ENCODE peak calls at places on chromosome 18, in six cellular contexts. One of them, this sample, is unnamed.

GRCh38 chr18:46152436-46152807 is 48.2 kb downstream of the HAUS1 start:
- DNase-seq in left ventricle myocardium inferior: peak
- DNase-seq in BE2C: no peak
- DNase-seq in WERI-Rb-1: peak
- DNase-seq in spleen: no peak
- DNase-seq in cardiac fibroblast: peak
- DNase-seq in this sample: no peak

GRCh38 chr18:65906621-65907034 is 155.8 kb downstream of the CDH7 start:
- DNase-seq in left ventricle myocardium inferior: no peak
- DNase-seq in BE2C: no peak
- DNase-seq in cardiac fibroblast: no peak
- DNase-seq in WERI-Rb-1: no peak
- DNase-seq in spleen: no peak
- DNase-seq in this sample: no peak

GRCh38 chr18:48072428-48073204 is 142.2 kb upstream of the SMAD2 start:
- DNase-seq in left ventricle myocardium inferior: no peak
- DNase-seq in spleen: peak
- DNase-seq in WERI-Rb-1: no peak
- DNase-seq in BE2C: no peak
- DNase-seq in cardiac fibroblast: no peak
- DNase-seq in this sample: no peak

GRCh38 chr18:54284967-54285785 is 15.9 kb downstream of the POLI start:
- DNase-seq in BE2C: no peak
- DNase-seq in cardiac fibroblast: peak
- DNase-seq in WERI-Rb-1: no peak
- DNase-seq in spleen: no peak
- DNase-seq in left ventricle myocardium inferior: peak
- DNase-seq in this sample: no peak

GRCh38 chr18:38718365-38718901 is 1152.8 kb upstream of the CELF4 start:
- DNase-seq in WERI-Rb-1: no peak
- DNase-seq in BE2C: no peak
- DNase-seq in cardiac fibroblast: no peak
- DNase-seq in spleen: no peak
- DNase-seq in left ventricle myocardium inferior: no peak
- DNase-seq in this sample: no peak

GRCh38 chr18:62399781-62400308 is 74.7 kb downstream of the TNFRSF11A start:
- DNase-seq in left ventricle myocardium inferior: no peak
- DNase-seq in spleen: no peak
- DNase-seq in WERI-Rb-1: peak
- DNase-seq in BE2C: no peak
- DNase-seq in cardiac fibroblast: peak
- DNase-seq in this sample: no peak

GRCh38 chr18:12005542-12006487 is 24.5 kb downstream of the IMPA2 start:
- DNase-seq in cardiac fibroblast: peak
- DNase-seq in WERI-Rb-1: no peak
- DNase-seq in spleen: peak
- DNase-seq in BE2C: no peak
- DNase-seq in left ventricle myocardium inferior: no peak
- DNase-seq in this sample: no peak

GRCh38 chr18:49788327-49788908 is 24.9 kb downstream of the ACAA2 start:
- DNase-seq in BE2C: no peak
- DNase-seq in spleen: no peak
- DNase-seq in left ventricle myocardium inferior: no peak
- DNase-seq in WERI-Rb-1: no peak
- DNase-seq in cardiac fibroblast: peak
- DNase-seq in this sample: no peak

GRCh38 chr18:48924621-48925601 is 25.9 kb downstream of the SMAD7 start:
- DNase-seq in WERI-Rb-1: no peak
- DNase-seq in cardiac fibroblast: no peak
- DNase-seq in BE2C: no peak
- DNase-seq in left ventricle myocardium inferior: no peak
- DNase-seq in spleen: no peak
- DNase-seq in this sample: no peak

GRCh38 chr18:3151379-3152264 is 68.1 kb downstream of the MYOM1 start:
- DNase-seq in spleen: no peak
- DNase-seq in left ventricle myocardium inferior: no peak
- DNase-seq in BE2C: no peak
- DNase-seq in WERI-Rb-1: no peak
- DNase-seq in cardiac fibroblast: peak
- DNase-seq in this sample: no peak

GRCh38 chr18:62978251-62979049 is 263.1 kb downstream of the PHLPP1 start:
- DNase-seq in left ventricle myocardium inferior: no peak
- DNase-seq in cardiac fibroblast: no peak
- DNase-seq in spleen: peak
- DNase-seq in BE2C: no peak
- DNase-seq in WERI-Rb-1: no peak
- DNase-seq in this sample: no peak

GRCh38 chr18:1585881-1586488 is 681.3 kb downstream of the ADCYAP1 start:
- DNase-seq in cardiac fibroblast: peak
- DNase-seq in BE2C: no peak
- DNase-seq in WERI-Rb-1: no peak
- DNase-seq in spleen: no peak
- DNase-seq in left ventricle myocardium inferior: no peak
- DNase-seq in this sample: no peak

GRCh38 chr18:63207154-63207790 is 112.3 kb downstream of the BCL2 start:
- DNase-seq in left ventricle myocardium inferior: no peak
- DNase-seq in cardiac fibroblast: no peak
- DNase-seq in BE2C: no peak
- DNase-seq in WERI-Rb-1: no peak
- DNase-seq in spleen: no peak
- DNase-seq in this sample: no peak

GRCh38 chr18:58396966-58397365 is 231.9 kb downstream of the ALPK2 start:
- DNase-seq in spleen: no peak
- DNase-seq in BE2C: no peak
- DNase-seq in WERI-Rb-1: no peak
- DNase-seq in left ventricle myocardium inferior: no peak
- DNase-seq in cardiac fibroblast: peak
- DNase-seq in this sample: no peak

GRCh38 chr18:72572896-72573295 is 28.8 kb upstream of the CBLN2 start:
- DNase-seq in left ventricle myocardium inferior: no peak
- DNase-seq in BE2C: no peak
- DNase-seq in WERI-Rb-1: no peak
- DNase-seq in spleen: no peak
- DNase-seq in cardiac fibroblast: no peak
- DNase-seq in this sample: no peak

GRCh38 chr18:76643199-76643598 is 148.2 kb upstream of the ZNF516 start:
- DNase-seq in spleen: no peak
- DNase-seq in left ventricle myocardium inferior: no peak
- DNase-seq in cardiac fibroblast: no peak
- DNase-seq in BE2C: no peak
- DNase-seq in WERI-Rb-1: no peak
- DNase-seq in this sample: no peak

GRCh38 chr18:40017026-40017425 is 1938.0 kb upstream of the PIK3C3 start:
- DNase-seq in WERI-Rb-1: no peak
- DNase-seq in BE2C: no peak
- DNase-seq in cardiac fibroblast: no peak
- DNase-seq in left ventricle myocardium inferior: no peak
- DNase-seq in spleen: no peak
- DNase-seq in this sample: no peak

GRCh38 chr18:50011813-50012445 is 183.0 kb downstream of the MYO5B start:
- DNase-seq in spleen: no peak
- DNase-seq in BE2C: no peak
- DNase-seq in cardiac fibroblast: peak
- DNase-seq in left ventricle myocardium inferior: no peak
- DNase-seq in WERI-Rb-1: no peak
- DNase-seq in this sample: no peak

GRCh38 chr18:8778824-8779223 is 73.5 kb downstream of the MTCL1 start:
- DNase-seq in spleen: no peak
- DNase-seq in cardiac fibroblast: no peak
- DNase-seq in BE2C: no peak
- DNase-seq in WERI-Rb-1: no peak
- DNase-seq in left ventricle myocardium inferior: no peak
- DNase-seq in this sample: no peak

GRCh38 chr18:52326001-52326400 is 14.0 kb upstream of the DCC start:
- DNase-seq in cardiac fibroblast: no peak
- DNase-seq in spleen: no peak
- DNase-seq in BE2C: no peak
- DNase-seq in left ventricle myocardium inferior: no peak
- DNase-seq in WERI-Rb-1: no peak
- DNase-seq in this sample: no peak

GRCh38 chr18:76822510-76823165 is at the start of gene ZNF236:
- DNase-seq in spleen: peak
- DNase-seq in WERI-Rb-1: peak
- DNase-seq in cardiac fibroblast: peak
- DNase-seq in BE2C: peak
- DNase-seq in left ventricle myocardium inferior: peak
- DNase-seq in this sample: peak

GRCh38 chr18:63218472-63218871 is 101.1 kb downstream of the BCL2 start:
- DNase-seq in BE2C: no peak
- DNase-seq in WERI-Rb-1: no peak
- DNase-seq in spleen: no peak
- DNase-seq in left ventricle myocardium inferior: no peak
- DNase-seq in cardiac fibroblast: no peak
- DNase-seq in this sample: no peak

GRCh38 chr18:79924814-79925655 is 26.4 kb downstream of the SLC66A2 start:
- DNase-seq in left ventricle myocardium inferior: no peak
- DNase-seq in spleen: peak
- DNase-seq in WERI-Rb-1: peak
- DNase-seq in BE2C: no peak
- DNase-seq in cardiac fibroblast: no peak
- DNase-seq in this sample: no peak
- TF ChIP-seq CTCF in left ventricle myocardium inferior: peak
- TF ChIP-seq CTCF in spleen: no peak
- TF ChIP-seq CTCF in WERI-Rb-1: peak
- TF ChIP-seq CTCF in BE2C: no peak
- TF ChIP-seq CTCF in cardiac fibroblast: no peak
- TF ChIP-seq CTCF in this sample: no peak

GRCh38 chr18:79353238-79353637 is 42.5 kb upstream of the NFATC1 start:
- DNase-seq in left ventricle myocardium inferior: no peak
- DNase-seq in BE2C: no peak
- DNase-seq in cardiac fibroblast: peak
- DNase-seq in spleen: no peak
- DNase-seq in WERI-Rb-1: peak
- DNase-seq in this sample: no peak
- TF ChIP-seq CTCF in left ventricle myocardium inferior: peak
- TF ChIP-seq CTCF in BE2C: peak
- TF ChIP-seq CTCF in cardiac fibroblast: peak
- TF ChIP-seq CTCF in spleen: no peak
- TF ChIP-seq CTCF in WERI-Rb-1: peak
- TF ChIP-seq CTCF in this sample: no peak

DNA sequence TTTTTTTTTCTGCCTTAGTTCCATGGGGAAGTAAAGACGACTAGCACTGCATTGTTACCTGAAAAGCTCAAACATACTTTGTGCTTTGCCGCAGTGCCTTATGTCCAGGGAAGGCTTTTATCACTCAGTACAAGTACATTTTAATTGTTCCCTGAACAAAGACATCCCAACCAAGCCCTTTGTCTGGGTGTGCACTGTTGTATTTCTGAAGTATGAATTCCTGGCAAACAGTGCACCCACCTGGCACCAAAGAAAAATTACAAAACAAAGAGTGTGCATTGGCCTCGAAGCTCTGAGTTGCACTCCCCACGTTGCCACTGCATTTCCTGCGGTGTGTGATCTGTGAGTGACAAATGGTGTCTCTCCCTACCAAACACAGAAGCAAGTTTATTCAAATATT is 858.5 kb upstream of the PIK3C3 start:
- DNase-seq in spleen: no peak
- DNase-seq in cardiac fibroblast: peak
- DNase-seq in WERI-Rb-1: peak
- DNase-seq in left ventricle myocardium inferior: no peak
- DNase-seq in BE2C: peak
- DNase-seq in this sample: no peak
- TF ChIP-seq CTCF in spleen: no peak
- TF ChIP-seq CTCF in cardiac fibroblast: no peak
- TF ChIP-seq CTCF in WERI-Rb-1: peak
- TF ChIP-seq CTCF in left ventricle myocardium inferior: peak
- TF ChIP-seq CTCF in BE2C: no peak
- TF ChIP-seq CTCF in this sample: no peak

GRCh38 chr18:36183987-36184386 is 3.3 kb upstream of the MOCOS start:
- DNase-seq in spleen: no peak
- DNase-seq in cardiac fibroblast: no peak
- DNase-seq in BE2C: no peak
- DNase-seq in WERI-Rb-1: no peak
- DNase-seq in left ventricle myocardium inferior: no peak
- DNase-seq in this sample: no peak
- TF ChIP-seq CTCF in spleen: no peak
- TF ChIP-seq CTCF in cardiac fibroblast: no peak
- TF ChIP-seq CTCF in BE2C: no peak
- TF ChIP-seq CTCF in WERI-Rb-1: no peak
- TF ChIP-seq CTCF in left ventricle myocardium inferior: no peak
- TF ChIP-seq CTCF in this sample: no peak

DNA sequence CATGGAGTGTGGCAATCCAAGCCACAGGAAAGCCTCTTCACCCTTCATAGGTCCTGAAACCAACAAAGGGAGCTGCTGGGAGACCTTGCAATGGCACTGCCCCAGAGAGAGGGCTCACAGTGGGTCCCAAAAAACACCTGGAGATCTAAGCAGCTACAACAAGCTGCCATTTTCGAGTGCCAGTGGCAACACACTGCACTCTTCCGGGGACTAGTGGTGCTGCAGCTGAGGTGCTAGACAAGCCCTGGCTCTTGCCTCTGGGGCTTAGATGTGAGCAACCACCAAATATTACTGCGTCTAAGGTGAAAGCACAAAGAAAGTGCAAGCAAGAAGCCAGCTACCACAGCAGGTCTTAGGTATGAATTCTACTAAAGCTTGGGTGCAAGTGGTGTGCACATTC is 192.9 kb downstream of the NOL4 start:
- DNase-seq in left ventricle myocardium inferior: no peak
- DNase-seq in WERI-Rb-1: no peak
- DNase-seq in spleen: no peak
- DNase-seq in cardiac fibroblast: peak
- DNase-seq in BE2C: no peak
- DNase-seq in this sample: no peak
- TF ChIP-seq CTCF in left ventricle myocardium inferior: no peak
- TF ChIP-seq CTCF in WERI-Rb-1: peak
- TF ChIP-seq CTCF in spleen: no peak
- TF ChIP-seq CTCF in cardiac fibroblast: peak
- TF ChIP-seq CTCF in BE2C: no peak
- TF ChIP-seq CTCF in this sample: no peak

GRCh38 chr18:34723143-34723542 is 13.0 kb downstream of the DTNA start:
- DNase-seq in BE2C: no peak
- DNase-seq in spleen: no peak
- DNase-seq in cardiac fibroblast: peak
- DNase-seq in WERI-Rb-1: no peak
- DNase-seq in left ventricle myocardium inferior: no peak
- DNase-seq in this sample: no peak
- TF ChIP-seq CTCF in BE2C: no peak
- TF ChIP-seq CTCF in spleen: no peak
- TF ChIP-seq CTCF in cardiac fibroblast: no peak
- TF ChIP-seq CTCF in WERI-Rb-1: no peak
- TF ChIP-seq CTCF in left ventricle myocardium inferior: no peak
- TF ChIP-seq CTCF in this sample: no peak

This sample was measured in activated B cell treated with CpG ODN at 0.5 μM for 24 hours.